ENCODE peak calls at places on chromosomes 5 and 9, in seven cellular contexts. T is cardiac muscle cell, C is tibial artery, Q is B cell, A is GM12865, Y is neural progenitor cell, W is Peyer's patch. U is an unnamed sample.

GRCh38 chr5:163696270-163696887 is 191.0 kb downstream of the MAT2B start:
- DNase-seq in T (peak), C (no peak), Q (peak), A (peak), Y (peak), W (peak), U (no peak)

GRCh38 chr5:100448250-100448649 is 86.9 kb upstream of the FAM174A start:
- DNase-seq in T (no peak), C (no peak), Q (no peak), A (no peak), Y (no peak), W (no peak), U (no peak)

GRCh38 chr5:58475404-58475803 is 15.5 kb upstream of the PLK2 start:
- DNase-seq in T (no peak), C (no peak), Q (no peak), A (no peak), Y (no peak), W (no peak), U (no peak)

GRCh38 chr5:39005566-39006232 is 68.5 kb downstream of the RICTOR start:
- DNase-seq in T (no peak), C (no peak), Q (no peak), A (peak), Y (no peak), W (no peak), U (no peak)

GRCh38 chr5:126808619-126809018 is 31.7 kb downstream of the LMNB1 start:
- DNase-seq in T (peak), C (no peak), Q (peak), A (peak), Y (peak), W (no peak), U (no peak)

GRCh38 chr9:115305543-115305942 is 187.6 kb upstream of the TNC start:
- DNase-seq in T (no peak), C (no peak), Q (no peak), A (no peak), Y (no peak), W (no peak), U (no peak)

GRCh38 chr9:95461448-95462381 is 55.1 kb downstream of the PTCH1 start:
- DNase-seq in T (no peak), C (no peak), Q (no peak), A (no peak), Y (no peak), W (no peak), U (no peak)

GRCh38 chr9:77152289-77152688 is 25.0 kb upstream of the VPS13A start:
- DNase-seq in T (no peak), C (no peak), Q (no peak), A (no peak), Y (no peak), W (no peak), U (no peak)

GRCh38 chr9:132181796-132182521 is 20.1 kb downstream of the NTNG2 start:
- DNase-seq in T (no peak), C (no peak), Q (no peak), A (no peak), Y (peak), W (no peak), U (no peak)

GRCh38 chr5:141514330-141515111 is 25.6 kb downstream of the PCDHGC5 start:
- DNase-seq in T (no peak), C (no peak), Q (no peak), A (peak), Y (peak), W (no peak), U (no peak)

GRCh38 chr5:168464641-168465040 is 21.6 kb upstream of the RARS1 start:
- DNase-seq in T (no peak), C (no peak), Q (no peak), A (no peak), Y (no peak), W (no peak), U (no peak)

GRCh38 chr5:132457371-132458225 is 33.0 kb downstream of the IRF1 start:
- DNase-seq in T (no peak), C (peak), Q (no peak), A (peak), Y (no peak), W (peak), U (peak)

GRCh38 chr5:79471556-79471955 is 42.4 kb downstream of the HOMER1 start:
- DNase-seq in T (no peak), C (no peak), Q (no peak), A (no peak), Y (peak), W (no peak), U (no peak)

GRCh38 chr9:75826292-75826691 is 64.2 kb upstream of the PCSK5 start:
- DNase-seq in T (no peak), C (no peak), Q (no peak), A (no peak), Y (no peak), W (peak), U (no peak)

GRCh38 chr5:124651663-124652513 is 94.6 kb downstream of the ZNF608 start:
- DNase-seq in T (peak), C (peak), Q (peak), A (peak), Y (peak), W (peak), U (peak)

GRCh38 chr5:91384671-91385430 is 1.7 kb upstream of the ARRDC3 start:
- DNase-seq in T (peak), C (peak), Q (peak), A (peak), Y (peak), W (peak), U (no peak)

GRCh38 chr5:180154821-180155220 is 54.2 kb downstream of the RASGEF1C start:
- DNase-seq in T (no peak), C (no peak), Q (no peak), A (no peak), Y (no peak), W (peak), U (no peak)

GRCh38 chr5:96050273-96050880 is 88.7 kb upstream of the ELL2 start:
- DNase-seq in T (no peak), C (no peak), Q (no peak), A (no peak), Y (no peak), W (no peak), U (no peak)

GRCh38 chr5:141524604-141525597 is 36.0 kb downstream of the PCDHGC5 start:
- DNase-seq in T (peak), C (peak), Q (peak), A (peak), Y (peak), W (peak), U (peak)

GRCh38 chr5:132437604-132438275 is 52.8 kb downstream of the IRF1 start:
- DNase-seq in T (peak), C (peak), Q (peak), A (peak), Y (peak), W (peak), U (peak)

GRCh38 chr5:437281-437771 is 5.7 kb upstream of the EXOC3 start:
- DNase-seq in T (peak), C (peak), Q (no peak), A (no peak), Y (no peak), W (peak), U (no peak)

GRCh38 chr5:30156156-30156555 is 1037.3 kb upstream of the CDH6 start:
- DNase-seq in T (no peak), C (no peak), Q (no peak), A (no peak), Y (no peak), W (no peak), U (no peak)

GRCh38 chr9:20593551-20593950 is 28.7 kb downstream of the MLLT3 start:
- DNase-seq in T (no peak), C (no peak), Q (no peak), A (no peak), Y (no peak), W (no peak), U (no peak)

GRCh38 chr9:37362430-37362829 is 60.1 kb upstream of the GRHPR start:
- DNase-seq in T (no peak), C (no peak), Q (no peak), A (no peak), Y (no peak), W (no peak), U (no peak)

GRCh38 chr5:135337064-135337463 is 62.0 kb downstream of the MACROH2A1 start:
- DNase-seq in T (no peak), C (no peak), Q (no peak), A (no peak), Y (no peak), W (no peak), U (no peak)

GRCh38 chr9:116152941-116153764 is 438 bp upstream of the PAPPA start:
- DNase-seq in T (no peak), C (peak), Q (no peak), A (no peak), Y (peak), W (no peak), U (no peak)

GRCh38 chr9:71819115-71819739 is 50.9 kb upstream of the CEMIP2 start:
- DNase-seq in T (peak), C (peak), Q (no peak), A (peak), Y (peak), W (peak), U (no peak)

GRCh38 chr9:132481467-132481866 is 71.5 kb downstream of the CFAP77 start:
- DNase-seq in T (no peak), C (no peak), Q (no peak), A (no peak), Y (peak), W (no peak), U (no peak)

GRCh38 chr5:527646-528591 is 3.7 kb upstream of the SLC9A3 start:
- DNase-seq in T (no peak), C (no peak), Q (peak), A (no peak), Y (peak), W (no peak), U (peak)

GRCh38 chr5:67640011-67640410 is 443.4 kb upstream of the CD180 start:
- DNase-seq in T (no peak), C (no peak), Q (no peak), A (no peak), Y (no peak), W (no peak), U (no peak)

GRCh38 chr9:23733495-23734078 is 92.5 kb downstream of the ELAVL2 start:
- DNase-seq in T (no peak), C (no peak), Q (no peak), A (no peak), Y (no peak), W (no peak), U (no peak)

GRCh38 chr5:163460562-163461176 is at the start of gene HMMR:
- DNase-seq in T (peak), C (peak), Q (no peak), A (peak), Y (peak), W (no peak), U (no peak)

GRCh38 chr5:109223521-109223920 is 186.3 kb downstream of the PJA2 start:
- DNase-seq in T (peak), C (no peak), Q (no peak), A (no peak), Y (peak), W (no peak), U (no peak)

GRCh38 chr9:354453-354852 is 139.8 kb downstream of the DOCK8 start:
- DNase-seq in T (peak), C (no peak), Q (no peak), A (no peak), Y (no peak), W (no peak), U (no peak)

DNA sequence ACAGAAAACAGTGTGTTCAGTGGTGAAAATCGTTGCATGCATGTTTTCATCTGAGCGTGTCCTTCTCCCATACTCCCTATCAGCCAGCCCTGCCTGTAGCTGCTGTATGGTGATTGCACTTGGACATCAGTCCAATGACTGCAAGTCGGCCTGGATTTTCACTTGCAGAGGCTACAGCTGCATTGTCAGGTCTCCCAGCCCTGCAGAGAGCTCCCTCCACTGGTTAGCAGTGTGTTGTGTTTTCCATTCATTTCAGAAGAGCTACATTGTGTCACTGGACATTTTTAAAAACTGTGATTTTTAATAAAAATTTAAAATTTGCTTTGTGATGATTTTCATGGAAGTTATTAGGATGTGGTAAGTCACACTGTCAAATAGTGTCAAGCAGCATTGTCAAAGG is 96.6 kb downstream of the SYK start:
- DNase-seq in T (peak), C (no peak), Q (no peak), A (no peak), Y (no peak), W (no peak), U (no peak)
- TF ChIP-seq CTCF in T (peak), C (no peak), Q (no peak), A (peak), Y (peak), W (no peak), U (no peak)

GRCh38 chr5:34656001-34656699 is at the start of gene RAI14:
- DNase-seq in T (peak), C (peak), Q (peak), A (peak), Y (peak), W (peak), U (no peak)
- TF ChIP-seq CTCF in T (no peak), C (no peak), Q (no peak), A (peak), Y (no peak), W (no peak), U (no peak)

GRCh38 chr9:68932458-68932857 is 81.5 kb downstream of the PRKACG start:
- DNase-seq in T (no peak), C (no peak), Q (no peak), A (no peak), Y (no peak), W (no peak), U (no peak)
- TF ChIP-seq CTCF in T (no peak), C (no peak), Q (no peak), A (no peak), Y (no peak), W (no peak), U (no peak)

DNA sequence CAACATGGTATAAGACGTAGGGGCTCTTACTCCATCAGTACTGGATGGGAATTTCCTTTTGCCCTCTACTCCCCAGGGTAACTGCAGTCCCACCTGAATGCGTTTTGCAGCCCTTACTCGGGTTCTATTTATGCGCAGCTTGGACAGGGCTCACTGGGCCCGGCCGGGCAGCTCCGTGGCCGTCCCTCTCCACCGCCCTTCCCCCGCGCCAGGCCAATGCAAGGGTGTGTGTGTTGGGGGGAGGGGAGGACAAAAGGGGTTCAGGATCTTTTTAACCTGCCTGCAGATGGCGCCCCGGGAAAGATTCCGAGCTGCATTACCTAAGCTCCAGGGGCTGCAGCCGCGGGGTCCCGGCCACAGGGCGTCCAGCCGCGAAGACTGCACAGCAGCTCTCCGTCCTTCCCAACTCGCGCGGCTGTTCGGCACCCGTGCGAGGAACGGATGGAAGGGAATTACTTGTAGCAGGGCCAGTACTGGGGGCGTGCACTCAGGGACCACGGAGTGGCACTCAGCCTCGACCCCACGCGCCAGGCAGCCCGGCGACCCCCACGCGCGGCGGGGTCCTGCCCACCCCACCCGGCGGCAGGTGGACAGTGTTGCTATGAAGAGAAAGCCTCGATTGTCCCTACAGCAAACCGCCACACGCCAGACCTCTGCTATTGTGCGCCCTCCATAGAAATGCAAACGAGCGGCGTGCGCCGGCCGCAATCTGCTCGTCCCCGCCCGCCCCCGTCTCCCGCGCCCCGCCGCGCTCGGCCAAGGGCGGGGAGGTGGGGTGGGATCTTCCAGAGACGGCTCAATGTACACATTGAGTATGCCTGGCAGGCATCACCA is 966 bp upstream of the GADD45G start:
- DNase-seq in T (peak), C (peak), Q (peak), A (no peak), Y (peak), W (peak), U (no peak)
- TF ChIP-seq CTCF in T (peak), C (peak), Q (no peak), A (peak), Y (peak), W (peak), U (no peak)

U was measured in CD14-positive monocyte.